ENCODE peak calls at places on chromosomes 3 and 15, in ten cellular contexts. One of them, this sample, is unnamed.

GRCh38 chr3:123089611-123090301 is 22.9 kb downstream of the PDIA5 start:
- DNase-seq in stimulated activated CD8-positive, alpha-beta memory T cell treated with anti-CD3 and anti-CD28 coated beads, Interleukin-12 subunit alpha, Interleukin-12 subunit beta, amount 100 ng/mL, for 4 hours: no peak
- DNase-seq in ureter: peak
- DNase-seq in colonic mucosa: no peak
- DNase-seq in Daoy: no peak
- DNase-seq in hippocampal formation: no peak
- DNase-seq in AG08395: peak
- DNase-seq in neural crest cell: no peak
- DNase-seq in right atrium auricular region: no peak
- DNase-seq in pons: peak
- DNase-seq in this sample: peak

GRCh38 chr15:72161351-72162132 is 36.0 kb downstream of the GRAMD2A start:
- DNase-seq in stimulated activated CD8-positive, alpha-beta memory T cell treated with anti-CD3 and anti-CD28 coated beads, Interleukin-12 subunit alpha, Interleukin-12 subunit beta, amount 100 ng/mL, for 4 hours: no peak
- DNase-seq in ureter: no peak
- DNase-seq in colonic mucosa: no peak
- DNase-seq in Daoy: no peak
- DNase-seq in hippocampal formation: no peak
- DNase-seq in AG08395: no peak
- DNase-seq in neural crest cell: no peak
- DNase-seq in right atrium auricular region: no peak
- DNase-seq in pons: no peak
- DNase-seq in this sample: no peak

GRCh38 chr3:188553569-188553968 is 399.6 kb downstream of the LPP start:
- DNase-seq in stimulated activated CD8-positive, alpha-beta memory T cell treated with anti-CD3 and anti-CD28 coated beads, Interleukin-12 subunit alpha, Interleukin-12 subunit beta, amount 100 ng/mL, for 4 hours: peak
- DNase-seq in ureter: no peak
- DNase-seq in colonic mucosa: no peak
- DNase-seq in Daoy: no peak
- DNase-seq in hippocampal formation: no peak
- DNase-seq in AG08395: no peak
- DNase-seq in neural crest cell: no peak
- DNase-seq in right atrium auricular region: no peak
- DNase-seq in pons: no peak
- DNase-seq in this sample: no peak

GRCh38 chr3:146313411-146314111 is 62.7 kb upstream of the PLSCR4 start:
- DNase-seq in stimulated activated CD8-positive, alpha-beta memory T cell treated with anti-CD3 and anti-CD28 coated beads, Interleukin-12 subunit alpha, Interleukin-12 subunit beta, amount 100 ng/mL, for 4 hours: no peak
- DNase-seq in ureter: no peak
- DNase-seq in colonic mucosa: no peak
- DNase-seq in Daoy: peak
- DNase-seq in hippocampal formation: no peak
- DNase-seq in AG08395: peak
- DNase-seq in neural crest cell: no peak
- DNase-seq in right atrium auricular region: no peak
- DNase-seq in pons: no peak
- DNase-seq in this sample: no peak

GRCh38 chr3:8757551-8758518 is 11.6 kb downstream of the OXTR start:
- DNase-seq in stimulated activated CD8-positive, alpha-beta memory T cell treated with anti-CD3 and anti-CD28 coated beads, Interleukin-12 subunit alpha, Interleukin-12 subunit beta, amount 100 ng/mL, for 4 hours: no peak
- DNase-seq in ureter: no peak
- DNase-seq in colonic mucosa: no peak
- DNase-seq in Daoy: peak
- DNase-seq in hippocampal formation: no peak
- DNase-seq in AG08395: peak
- DNase-seq in neural crest cell: no peak
- DNase-seq in right atrium auricular region: no peak
- DNase-seq in pons: no peak
- DNase-seq in this sample: no peak

GRCh38 chr15:85597155-85597815 is 197.4 kb downstream of the KLHL25 start:
- DNase-seq in stimulated activated CD8-positive, alpha-beta memory T cell treated with anti-CD3 and anti-CD28 coated beads, Interleukin-12 subunit alpha, Interleukin-12 subunit beta, amount 100 ng/mL, for 4 hours: no peak
- DNase-seq in ureter: no peak
- DNase-seq in colonic mucosa: no peak
- DNase-seq in Daoy: no peak
- DNase-seq in hippocampal formation: no peak
- DNase-seq in AG08395: no peak
- DNase-seq in neural crest cell: no peak
- DNase-seq in right atrium auricular region: no peak
- DNase-seq in pons: no peak
- DNase-seq in this sample: no peak

GRCh38 chr3:53170325-53171108 is 9.5 kb downstream of the PRKCD start:
- DNase-seq in stimulated activated CD8-positive, alpha-beta memory T cell treated with anti-CD3 and anti-CD28 coated beads, Interleukin-12 subunit alpha, Interleukin-12 subunit beta, amount 100 ng/mL, for 4 hours: no peak
- DNase-seq in ureter: no peak
- DNase-seq in colonic mucosa: no peak
- DNase-seq in Daoy: no peak
- DNase-seq in hippocampal formation: no peak
- DNase-seq in AG08395: no peak
- DNase-seq in neural crest cell: no peak
- DNase-seq in right atrium auricular region: no peak
- DNase-seq in pons: no peak
- DNase-seq in this sample: no peak

GRCh38 chr3:188979236-188979635 is 192.5 kb upstream of the TPRG1 start:
- DNase-seq in stimulated activated CD8-positive, alpha-beta memory T cell treated with anti-CD3 and anti-CD28 coated beads, Interleukin-12 subunit alpha, Interleukin-12 subunit beta, amount 100 ng/mL, for 4 hours: no peak
- DNase-seq in ureter: no peak
- DNase-seq in colonic mucosa: no peak
- DNase-seq in Daoy: no peak
- DNase-seq in hippocampal formation: peak
- DNase-seq in AG08395: no peak
- DNase-seq in neural crest cell: no peak
- DNase-seq in right atrium auricular region: no peak
- DNase-seq in pons: no peak
- DNase-seq in this sample: no peak

GRCh38 chr3:11244131-11244677 is 28.0 kb upstream of the ATG7 start:
- DNase-seq in stimulated activated CD8-positive, alpha-beta memory T cell treated with anti-CD3 and anti-CD28 coated beads, Interleukin-12 subunit alpha, Interleukin-12 subunit beta, amount 100 ng/mL, for 4 hours: no peak
- DNase-seq in ureter: no peak
- DNase-seq in colonic mucosa: no peak
- DNase-seq in Daoy: no peak
- DNase-seq in hippocampal formation: no peak
- DNase-seq in AG08395: peak
- DNase-seq in neural crest cell: no peak
- DNase-seq in right atrium auricular region: no peak
- DNase-seq in pons: no peak
- DNase-seq in this sample: no peak

GRCh38 chr3:59425942-59426341 is 376.1 kb upstream of the CFAP20DC start:
- DNase-seq in stimulated activated CD8-positive, alpha-beta memory T cell treated with anti-CD3 and anti-CD28 coated beads, Interleukin-12 subunit alpha, Interleukin-12 subunit beta, amount 100 ng/mL, for 4 hours: peak
- DNase-seq in ureter: no peak
- DNase-seq in colonic mucosa: no peak
- DNase-seq in Daoy: no peak
- DNase-seq in hippocampal formation: no peak
- DNase-seq in AG08395: no peak
- DNase-seq in neural crest cell: no peak
- DNase-seq in right atrium auricular region: no peak
- DNase-seq in pons: no peak
- DNase-seq in this sample: no peak

GRCh38 chr3:53938645-53939044 is 47.0 kb upstream of the SELENOK start:
- DNase-seq in stimulated activated CD8-positive, alpha-beta memory T cell treated with anti-CD3 and anti-CD28 coated beads, Interleukin-12 subunit alpha, Interleukin-12 subunit beta, amount 100 ng/mL, for 4 hours: no peak
- DNase-seq in ureter: no peak
- DNase-seq in colonic mucosa: peak
- DNase-seq in Daoy: peak
- DNase-seq in hippocampal formation: peak
- DNase-seq in AG08395: peak
- DNase-seq in neural crest cell: peak
- DNase-seq in right atrium auricular region: no peak
- DNase-seq in pons: peak
- DNase-seq in this sample: no peak

GRCh38 chr15:83890584-83890983 is 236.7 kb downstream of the ADAMTSL3 start:
- DNase-seq in stimulated activated CD8-positive, alpha-beta memory T cell treated with anti-CD3 and anti-CD28 coated beads, Interleukin-12 subunit alpha, Interleukin-12 subunit beta, amount 100 ng/mL, for 4 hours: no peak
- DNase-seq in ureter: no peak
- DNase-seq in colonic mucosa: no peak
- DNase-seq in Daoy: no peak
- DNase-seq in hippocampal formation: no peak
- DNase-seq in AG08395: no peak
- DNase-seq in neural crest cell: no peak
- DNase-seq in right atrium auricular region: no peak
- DNase-seq in pons: no peak
- DNase-seq in this sample: no peak

GRCh38 chr15:39153718-39154117 is 427.2 kb upstream of the THBS1 start:
- DNase-seq in stimulated activated CD8-positive, alpha-beta memory T cell treated with anti-CD3 and anti-CD28 coated beads, Interleukin-12 subunit alpha, Interleukin-12 subunit beta, amount 100 ng/mL, for 4 hours: no peak
- DNase-seq in ureter: no peak
- DNase-seq in colonic mucosa: peak
- DNase-seq in Daoy: peak
- DNase-seq in hippocampal formation: no peak
- DNase-seq in AG08395: peak
- DNase-seq in neural crest cell: no peak
- DNase-seq in right atrium auricular region: no peak
- DNase-seq in pons: no peak
- DNase-seq in this sample: no peak

GRCh38 chr3:171184372-171184771 is 157.9 kb upstream of the SLC2A2 start:
- DNase-seq in stimulated activated CD8-positive, alpha-beta memory T cell treated with anti-CD3 and anti-CD28 coated beads, Interleukin-12 subunit alpha, Interleukin-12 subunit beta, amount 100 ng/mL, for 4 hours: no peak
- DNase-seq in ureter: no peak
- DNase-seq in colonic mucosa: no peak
- DNase-seq in Daoy: no peak
- DNase-seq in hippocampal formation: no peak
- DNase-seq in AG08395: no peak
- DNase-seq in neural crest cell: no peak
- DNase-seq in right atrium auricular region: no peak
- DNase-seq in pons: no peak
- DNase-seq in this sample: no peak

GRCh38 chr15:68693071-68693470 is 114.3 kb downstream of the CORO2B start:
- DNase-seq in stimulated activated CD8-positive, alpha-beta memory T cell treated with anti-CD3 and anti-CD28 coated beads, Interleukin-12 subunit alpha, Interleukin-12 subunit beta, amount 100 ng/mL, for 4 hours: no peak
- DNase-seq in ureter: no peak
- DNase-seq in colonic mucosa: no peak
- DNase-seq in Daoy: no peak
- DNase-seq in hippocampal formation: no peak
- DNase-seq in AG08395: peak
- DNase-seq in neural crest cell: no peak
- DNase-seq in right atrium auricular region: no peak
- DNase-seq in pons: no peak
- DNase-seq in this sample: no peak

GRCh38 chr15:82950746-82951370 is 1.7 kb downstream of the HOMER2 start:
- DNase-seq in stimulated activated CD8-positive, alpha-beta memory T cell treated with anti-CD3 and anti-CD28 coated beads, Interleukin-12 subunit alpha, Interleukin-12 subunit beta, amount 100 ng/mL, for 4 hours: no peak
- DNase-seq in ureter: no peak
- DNase-seq in colonic mucosa: no peak
- DNase-seq in Daoy: no peak
- DNase-seq in hippocampal formation: no peak
- DNase-seq in AG08395: no peak
- DNase-seq in neural crest cell: no peak
- DNase-seq in right atrium auricular region: no peak
- DNase-seq in pons: no peak
- DNase-seq in this sample: no peak

GRCh38 chr3:23114479-23114878 is 88.6 kb upstream of the UBE2E2 start:
- DNase-seq in stimulated activated CD8-positive, alpha-beta memory T cell treated with anti-CD3 and anti-CD28 coated beads, Interleukin-12 subunit alpha, Interleukin-12 subunit beta, amount 100 ng/mL, for 4 hours: no peak
- DNase-seq in ureter: no peak
- DNase-seq in colonic mucosa: no peak
- DNase-seq in Daoy: no peak
- DNase-seq in hippocampal formation: no peak
- DNase-seq in AG08395: no peak
- DNase-seq in neural crest cell: no peak
- DNase-seq in right atrium auricular region: no peak
- DNase-seq in pons: no peak
- DNase-seq in this sample: no peak

GRCh38 chr15:57301307-57301706 is 75.0 kb upstream of the CGNL1 start:
- DNase-seq in stimulated activated CD8-positive, alpha-beta memory T cell treated with anti-CD3 and anti-CD28 coated beads, Interleukin-12 subunit alpha, Interleukin-12 subunit beta, amount 100 ng/mL, for 4 hours: no peak
- DNase-seq in ureter: no peak
- DNase-seq in colonic mucosa: no peak
- DNase-seq in Daoy: no peak
- DNase-seq in hippocampal formation: no peak
- DNase-seq in AG08395: no peak
- DNase-seq in neural crest cell: no peak
- DNase-seq in right atrium auricular region: no peak
- DNase-seq in pons: no peak
- DNase-seq in this sample: no peak

GRCh38 chr15:64151727-64152506 is at the start of gene SNX22:
- DNase-seq in stimulated activated CD8-positive, alpha-beta memory T cell treated with anti-CD3 and anti-CD28 coated beads, Interleukin-12 subunit alpha, Interleukin-12 subunit beta, amount 100 ng/mL, for 4 hours: no peak
- DNase-seq in ureter: no peak
- DNase-seq in colonic mucosa: no peak
- DNase-seq in Daoy: peak
- DNase-seq in hippocampal formation: no peak
- DNase-seq in AG08395: no peak
- DNase-seq in neural crest cell: no peak
- DNase-seq in right atrium auricular region: no peak
- DNase-seq in pons: no peak
- DNase-seq in this sample: peak

GRCh38 chr3:148791296-148791695 is 36.3 kb upstream of the CPB1 start:
- DNase-seq in stimulated activated CD8-positive, alpha-beta memory T cell treated with anti-CD3 and anti-CD28 coated beads, Interleukin-12 subunit alpha, Interleukin-12 subunit beta, amount 100 ng/mL, for 4 hours: no peak
- DNase-seq in ureter: no peak
- DNase-seq in colonic mucosa: no peak
- DNase-seq in Daoy: no peak
- DNase-seq in hippocampal formation: peak
- DNase-seq in AG08395: no peak
- DNase-seq in neural crest cell: no peak
- DNase-seq in right atrium auricular region: no peak
- DNase-seq in pons: peak
- DNase-seq in this sample: no peak

GRCh38 chr3:106071306-106071705 is 202.5 kb upstream of the CBLB start:
- DNase-seq in stimulated activated CD8-positive, alpha-beta memory T cell treated with anti-CD3 and anti-CD28 coated beads, Interleukin-12 subunit alpha, Interleukin-12 subunit beta, amount 100 ng/mL, for 4 hours: no peak
- DNase-seq in ureter: no peak
- DNase-seq in colonic mucosa: no peak
- DNase-seq in Daoy: no peak
- DNase-seq in hippocampal formation: no peak
- DNase-seq in AG08395: no peak
- DNase-seq in neural crest cell: no peak
- DNase-seq in right atrium auricular region: no peak
- DNase-seq in pons: no peak
- DNase-seq in this sample: no peak